ENCODE peak calls at places on chromosomes 11 and 22, in four cellular contexts. W is GM06990, K is NCI-H774, L is AG04450. Z is an unnamed sample.

GRCh38 chr22:46055176-46055850 is 78.4 kb upstream of the WNT7B start:
- DNase-seq in K (no peak), W (no peak), L (no peak), Z (no peak)

GRCh38 chr22:40898850-40899357 is 37.0 kb upstream of the DNAJB7 start:
- DNase-seq in K (peak; percentile 10), W (peak; percentile 26), L (peak; percentile 27), Z (peak; percentile 28)

GRCh38 chr11:36360318-36360717 is 64.2 kb downstream of the PRR5L start:
- DNase-seq in W (peak; percentile 38), L (no peak), K (no peak), Z (no peak)

GRCh38 chr11:126968915-126969314 is 31.7 kb downstream of the KIRREL3 start:
- DNase-seq in L (no peak), W (no peak), K (no peak), Z (no peak)

GRCh38 chr11:79050784-79051183 is 390.0 kb downstream of the TENM4 start:
- DNase-seq in L (peak; percentile 90), W (no peak), K (no peak), Z (no peak)

GRCh38 chr11:67253872-67254624 is 12.2 kb upstream of the GRK2 start:
- DNase-seq in K (no peak), W (no peak), L (no peak), Z (no peak)

GRCh38 chr22:42919199-42919598 is 62.1 kb upstream of the ARFGAP3 start:
- DNase-seq in L (no peak), W (no peak), K (no peak), Z (no peak)

GRCh38 chr11:63445720-63446119 is 45.2 kb downstream of the PLAAT5 start:
- DNase-seq in K (no peak), W (no peak), L (no peak), Z (peak; percentile 10)

GRCh38 chr11:112922606-112923005 is 38.6 kb upstream of the NCAM1 start:
- DNase-seq in K (peak; percentile 30), W (no peak), L (no peak), Z (no peak)

GRCh38 chr11:63667993-63668392 is 3.2 kb downstream of the ATL3 start:
- DNase-seq in K (no peak), L (peak; percentile 81), W (no peak), Z (peak; percentile 56)

GRCh38 chr22:35921777-35922176 is 106.8 kb downstream of the RBFOX2 start:
- DNase-seq in L (peak; percentile 48), K (peak; percentile 0), W (no peak), Z (peak; percentile 66)

GRCh38 chr22:24200616-24201212 is 19.4 kb downstream of the SUSD2 start:
- DNase-seq in K (no peak), W (no peak), L (no peak), Z (peak; percentile 43)

GRCh38 chr11:77557553-77557952 is 32.2 kb upstream of the AQP11 start:
- DNase-seq in L (no peak), W (no peak), K (no peak), Z (no peak)

GRCh38 chr11:65884716-65885092 is 3.6 kb downstream of the FIBP start:
- DNase-seq in L (no peak), K (peak; percentile 66), W (peak; percentile 80), Z (no peak)

GRCh38 chr11:121512468-121513465 is 60.0 kb upstream of the SORL1-AS1 start:
- DNase-seq in K (no peak), W (no peak), L (no peak), Z (no peak)

GRCh38 chr11:65423516-65424199 is 1.1 kb downstream of the NEAT1 start:
- DNase-seq in K (no peak), W (peak; percentile 41), L (no peak), Z (no peak)

GRCh38 chr11:19670030-19670761 is 42.4 kb upstream of the NAV2 start:
- DNase-seq in L (no peak), K (no peak), W (no peak), Z (no peak)

GRCh38 chr22:25081409-25081824 is 118.2 kb upstream of the CRYBB3 start:
- DNase-seq in W (no peak), L (no peak), K (no peak), Z (no peak)

GRCh38 chr11:25587496-25587895 is 744.4 kb upstream of the ANO3 start:
- DNase-seq in K (no peak), L (no peak), W (no peak), Z (no peak)

GRCh38 chr11:75733346-75734107 is 15.9 kb downstream of the MOGAT2 start:
- DNase-seq in W (no peak), L (no peak), K (no peak), Z (no peak)

GRCh38 chr11:117144477-117145392 is 648 bp downstream of the PAFAH1B2 start:
- DNase-seq in L (peak; percentile 56), K (peak; percentile 69), W (peak; percentile 71), Z (no peak)

GRCh38 chr11:135062994-135063393 is 651.0 kb upstream of the B3GAT1 start:
- DNase-seq in L (no peak), K (no peak), W (no peak), Z (no peak)